ENCODE peak calls at places on chromosomes 7 and 10, in five cellular contexts. H, Z, B, G and V are unnamed samples. For H3K4me1, the result is how much of the 10 kb centered on the place peaks cover.

GRCh38 chr10:7942859-7943258 is 111.6 kb upstream of the GATA3 start:
- DNase-seq in H (no peak), Z (no peak), B (no peak), G (no peak), V (no peak)

GRCh38 chr10:71797533-71798307 is 24.4 kb upstream of the VSIR start:
- DNase-seq in H (no peak), Z (no peak), B (no peak), G (no peak), V (peak)

GRCh38 chr7:12968836-12969422 is 281.5 kb downstream of the ARL4A start:
- DNase-seq in H (no peak), Z (no peak), B (no peak), G (no peak), V (no peak)

GRCh38 chr7:4268040-4268965 is 413.8 kb upstream of the FOXK1 start:
- DNase-seq in H (no peak), Z (no peak), B (no peak), G (no peak), V (no peak)

GRCh38 chr7:64504581-64505120 is 58.2 kb downstream of the ZNF680 start:
- DNase-seq in H (no peak), Z (no peak), B (no peak), G (no peak), V (no peak)

GRCh38 chr10:77832243-77832642 is 94.3 kb downstream of the DLG5 start:
- DNase-seq in H (peak), Z (no peak), B (no peak), G (no peak), V (no peak)

GRCh38 chr7:37116043-37116701 is 332.5 kb downstream of the ELMO1 start:
- DNase-seq in H (no peak), Z (no peak), B (no peak), G (no peak), V (no peak)

GRCh38 chr10:89792187-89792586 is 90.8 kb downstream of the KIF20B start:
- DNase-seq in H (no peak), Z (no peak), B (no peak), G (peak), V (peak)

GRCh38 chr7:36686499-36686898 is 37.8 kb downstream of the AOAH start:
- DNase-seq in H (peak), Z (no peak), B (no peak), G (no peak), V (no peak)

GRCh38 chr10:8993859-8994258 is 939.4 kb downstream of the GATA3 start:
- DNase-seq in H (no peak), Z (no peak), B (no peak), G (no peak), V (no peak)

GRCh38 chr7:140312141-140312846 is 86.0 kb downstream of the SLC37A3 start:
- DNase-seq in H (no peak), Z (no peak), B (no peak), G (no peak), V (no peak)

GRCh38 chr10:132640326-132641125 is 102.9 kb downstream of the INPP5A start:
- DNase-seq in H (no peak), Z (no peak), B (peak), G (no peak), V (no peak)
- H3K4me1 ChIP-seq in H (under half), Z (under half), B (under half), G (under half), V (under half)

DNA sequence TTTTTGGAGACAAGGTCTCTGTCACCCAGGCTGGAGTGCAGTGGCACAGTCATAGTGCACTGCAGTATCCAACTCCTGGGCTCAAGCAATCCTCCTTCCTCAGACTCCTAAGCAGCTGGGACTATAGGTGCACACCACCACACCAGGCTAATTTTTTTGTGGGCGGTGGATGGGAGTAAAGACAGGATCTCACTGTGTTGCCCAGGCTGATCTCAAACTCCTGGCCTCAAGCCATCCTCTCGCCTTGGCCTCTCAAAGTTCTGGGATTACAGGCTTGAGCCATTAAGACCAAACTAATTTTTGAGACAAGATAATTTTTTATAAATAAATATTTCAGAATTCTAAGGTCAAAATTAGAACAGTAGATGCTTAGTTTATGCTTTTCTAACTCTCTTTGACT is 80.8 kb upstream of the CAPZA2 start:
- DNase-seq in H (no peak), Z (no peak), B (no peak), G (no peak), V (no peak)
- H3K4me1 ChIP-seq in H (under half), Z (under half), B (under half), G (half or more), V (under half)

GRCh38 chr7:139264220-139264619 is 33.2 kb downstream of the UBN2 start:
- DNase-seq in H (no peak), Z (no peak), B (no peak), G (no peak), V (no peak)
- H3K4me1 ChIP-seq in H (under half), Z (under half), B (under half), G (under half), V (under half)

GRCh38 chr7:16711730-16712129 is 41.8 kb upstream of the TSPAN13 start:
- DNase-seq in H (no peak), Z (no peak), B (no peak), G (peak), V (no peak)
- H3K4me1 ChIP-seq in H (under half), Z (under half), B (under half), G (under half), V (under half)

GRCh38 chr10:543131-543530 is 146.3 kb downstream of the DIP2C start:
- DNase-seq in H (no peak), Z (no peak), B (no peak), G (no peak), V (no peak)

GRCh38 chr10:538895-539294 is 150.6 kb downstream of the DIP2C start:
- DNase-seq in H (no peak), Z (no peak), B (no peak), G (peak), V (no peak)

GRCh38 chr10:543862-544822 is 145.3 kb downstream of the DIP2C start:
- DNase-seq in H (no peak), Z (no peak), B (no peak), G (no peak), V (no peak)

GRCh38 chr10:541750-542371 is 147.6 kb downstream of the DIP2C start:
- DNase-seq in H (no peak), Z (no peak), B (no peak), G (no peak), V (no peak)

GRCh38 chr10:541041-541440 is 148.4 kb downstream of the DIP2C start:
- DNase-seq in H (no peak), Z (no peak), B (no peak), G (no peak), V (no peak)
- H3K4me1 ChIP-seq in H (under half), Z (under half), B (under half), G (under half), V (under half)

GRCh38 chr10:84238909-84239308 is 2.4 kb downstream of the LRIT1 start:
- DNase-seq in H (no peak), Z (no peak), B (no peak), G (no peak), V (no peak)

GRCh38 chr10:84243759-84244158 is 1.1 kb upstream of the RGR start:
- DNase-seq in H (no peak), Z (no peak), B (no peak), G (no peak), V (no peak)

GRCh38 chr10:84237199-84238051 is 3.9 kb downstream of the LRIT1 start:
- DNase-seq in H (no peak), Z (no peak), B (peak), G (peak), V (no peak)

GRCh38 chr10:84244651-84245270 is at the start of gene RGR:
- DNase-seq in H (no peak), Z (no peak), B (peak), G (no peak), V (no peak)

GRCh38 chr10:84241185-84241790 is at the start of gene LRIT1:
- DNase-seq in H (no peak), Z (no peak), B (no peak), G (no peak), V (no peak)
- H3K4me1 ChIP-seq in H (under half), Z (under half), B (under half), G (under half), V (under half)

DNA sequence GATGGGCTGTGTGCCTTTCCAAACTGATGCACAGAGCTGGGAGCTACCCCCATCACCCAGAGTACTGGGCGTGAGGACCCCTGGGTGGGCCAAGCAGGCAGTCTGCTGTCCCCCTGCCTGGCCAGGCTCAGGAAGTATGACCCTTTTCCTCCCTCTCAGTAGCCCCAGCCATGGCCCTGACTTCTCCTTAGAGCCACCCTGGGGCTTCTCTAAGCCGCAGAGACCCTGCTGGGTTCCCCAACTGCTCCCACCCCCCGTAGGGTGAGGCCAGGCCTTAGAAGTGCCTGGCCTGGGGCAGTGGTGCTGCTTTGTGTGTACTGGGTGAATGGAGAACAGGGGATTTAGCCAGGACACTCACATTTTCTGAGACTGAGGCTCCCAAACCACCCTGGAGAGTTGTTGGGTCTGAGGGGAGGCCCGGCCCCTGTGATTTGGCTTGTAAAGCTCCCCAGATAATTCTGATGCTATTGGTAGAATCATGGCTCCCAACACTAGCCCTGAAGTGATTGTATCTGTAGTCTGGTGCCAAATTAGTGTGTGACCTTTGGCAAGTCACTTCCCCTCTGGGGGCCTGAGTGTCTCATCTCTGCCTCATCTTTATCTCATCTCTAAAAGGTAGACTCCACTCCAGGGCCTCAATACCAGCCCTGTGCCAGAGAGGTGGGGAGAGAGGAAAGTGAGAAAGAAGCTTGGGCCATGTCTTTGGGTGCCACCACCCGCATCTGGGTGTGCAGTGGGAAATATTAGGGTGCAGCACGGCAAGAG is 99.7 kb upstream of the PPIF start:
- DNase-seq in H (no peak), Z (no peak), B (no peak), G (peak), V (no peak)
- H3K4me1 ChIP-seq in H (half or more), Z (half or more), B (under half), G (under half), V (under half)